ENCODE peak calls at places on chromosomes 2 and 18, in eight cellular contexts. Q is stimulated activated naive CD8-positive, alpha-beta T cell treated with anti-CD3 and anti-CD28 coated beads, Interleukin-15, Interleukin-2, amounts not matched to agents 100 U/mL and 50 U/mL, for 24 hours; K is activated CD8-positive, alpha-beta memory T cell treated with anti-CD3 and anti-CD28 coated beads, Interleukin-2, amount 50 U/mL, for 48 hours; W is stimulated activated CD4-positive, alpha-beta T cell treated with anti-CD3 and anti-CD28 coated beads, Interleukin-12 subunit alpha, Interleukin-12 subunit beta, amount 100 ng/mL, for 48 hours; U is B cell; E is endothelial cell; X is activated T-cell treated with anti-CD3 and anti-CD28 coated beads, Interleukin-2, amount 50 U/mL, for 4 hours; H is ureter. C is an unnamed sample.
A peak's percentile ranks its signal among the peaks of the same experiment; 100 is the strongest.

GRCh38 chr2:42645551-42645950 is 77.1 kb downstream of the MTA3 start:
- DNase-seq in Q (no peak), K (no peak), W (no peak), U (no peak), E (no peak), X (no peak), H (no peak), C (no peak)

GRCh38 chr2:239554761-239555565 is 154.1 kb upstream of the HDAC4 start:
- DNase-seq in Q (no peak), K (no peak), W (no peak), U (no peak), E (no peak), X (no peak), H (no peak), C (no peak)

GRCh38 chr2:27811768-27812167 is 40.2 kb downstream of the MRPL33 start:
- DNase-seq in Q (no peak), K (no peak), W (no peak), U (no peak), E (no peak), X (no peak), H (no peak), C (no peak)

GRCh38 chr2:135121016-135121657 is 69.0 kb downstream of the RAB3GAP1 start:
- DNase-seq in Q (no peak), K (no peak), W (no peak), U (no peak), E (no peak), X (no peak), H (no peak), C (no peak)

GRCh38 chr2:201126308-201127127 is 10.6 kb downstream of the CFLAR start:
- DNase-seq in Q (no peak), K (no peak), W (no peak), U (no peak), E (no peak), X (no peak), H (no peak), C (no peak)

GRCh38 chr18:74310411-74310810 is 5.2 kb upstream of the C18orf63 start:
- DNase-seq in Q (no peak), K (no peak), W (no peak), U (no peak), E (no peak), X (no peak), H (no peak), C (no peak)

GRCh38 chr2:190841707-190842505 is 38.7 kb upstream of the GLS start:
- DNase-seq in Q (no peak), K (no peak), W (peak; percentile 25), U (no peak), E (no peak), X (no peak), H (no peak), C (no peak)

GRCh38 chr2:203811491-203812221 is 55.9 kb upstream of the CTLA4 start:
- DNase-seq in Q (peak; percentile 81), K (peak; percentile 79), W (peak; percentile 62), U (no peak), E (no peak), X (peak; percentile 71), H (peak; percentile 88), C (no peak)

GRCh38 chr2:134429886-134430285 is 176.0 kb downstream of the MGAT5 start:
- DNase-seq in Q (no peak), K (no peak), W (no peak), U (no peak), E (no peak), X (no peak), H (no peak), C (no peak)